ENCODE peak calls at places on chromosomes 7 and 10, in five cellular contexts. M is mesenchymal stem cell, W is H1, P is IMR-90, O is H9. B is an unnamed sample.

GRCh38 chr7:105773030-105773460 is 103.4 kb downstream of the ATXN7L1 start:
- DNase-seq in P (no peak), O (peak; percentile 57), M (no peak), W (no peak), B (no peak)

GRCh38 chr7:142874837-142875236 is 10.7 kb downstream of the TRPV6 start:
- DNase-seq in O (no peak), M (no peak), P (no peak), W (no peak), B (no peak)

GRCh38 chr10:132535065-132535651 is 2.4 kb upstream of the INPP5A start:
- DNase-seq in O (no peak), P (no peak), W (no peak), M (no peak), B (no peak)

GRCh38 chr7:106721816-106722785 is 61.1 kb upstream of the CCDC71L start:
- DNase-seq in W (no peak), M (peak; percentile 24), P (peak; percentile 56), O (no peak), B (peak; percentile 53)

GRCh38 chr7:12855036-12855435 is 167.6 kb downstream of the ARL4A start:
- DNase-seq in W (no peak), O (no peak), M (no peak), P (no peak), B (no peak)

GRCh38 chr7:101164071-101164840 is 1.1 kb downstream of the VGF start:
- DNase-seq in O (peak; percentile 82), P (peak; percentile 65), W (peak; percentile 85), M (peak; percentile 79), B (peak; percentile 75)

GRCh38 chr7:139505563-139505962 is 17.9 kb upstream of the CLEC2L start:
- DNase-seq in W (peak; percentile 81), P (no peak), M (peak; percentile 11), O (peak; percentile 82), B (peak; percentile 49)

GRCh38 chr7:65840446-65840845 is 32.4 kb upstream of the VKORC1L1 start:
- DNase-seq in O (peak; percentile 84), W (no peak), M (no peak), P (no peak), B (no peak)

GRCh38 chr7:33237034-33237433 is 107.7 kb downstream of the BBS9 start:
- DNase-seq in M (no peak), P (peak; percentile 6), O (no peak), W (no peak), B (no peak)

GRCh38 chr10:79047875-79048638 is 20.7 kb upstream of the ZMIZ1 start:
- DNase-seq in W (no peak), P (no peak), M (no peak), O (no peak), B (no peak)

GRCh38 chr10:49115796-49116508 is 630 bp upstream of the VSTM4 start:
- DNase-seq in P (no peak), W (no peak), O (peak; percentile 36), M (no peak), B (no peak)

GRCh38 chr10:120715214-120715613 is 135.9 kb upstream of the WDR11 start:
- DNase-seq in W (no peak), P (no peak), O (no peak), M (no peak), B (no peak)
- H3K27ac ChIP-seq in W (no peak overlapping the region), P (no peak overlapping the region), O (no peak overlapping the region), M (no peak overlapping the region), B (no peak overlapping the region)

DNA sequence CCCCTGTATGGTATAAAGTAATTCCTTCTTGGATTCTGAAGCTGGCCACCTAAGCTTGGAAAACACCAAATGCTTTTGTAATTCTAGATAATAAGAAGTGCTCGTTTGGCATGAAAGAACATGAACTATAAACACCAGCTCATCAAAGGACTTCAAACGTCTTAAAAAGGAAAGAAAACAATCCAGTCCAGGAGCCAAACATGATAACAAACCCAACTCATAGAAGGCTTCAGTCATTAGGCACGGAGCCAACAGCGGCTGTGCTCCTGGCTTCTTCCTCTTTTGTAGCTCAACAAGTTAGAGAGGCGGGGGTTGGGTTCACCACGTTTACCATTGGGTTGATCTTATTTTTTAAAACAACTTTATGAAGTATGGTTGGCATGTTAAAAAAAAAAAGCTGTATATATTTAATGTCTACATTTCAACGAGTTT is 56.4 kb upstream of the ECHDC3 start:
- DNase-seq in O (no peak), M (peak; percentile 50), W (no peak), P (peak; percentile 24), B (peak; percentile 46)
- H4K91ac ChIP-seq in O (no peak overlapping the region), M (no peak overlapping the region), W (no peak overlapping the region), P (no peak overlapping the region), B (no peak overlapping the region)

DNA sequence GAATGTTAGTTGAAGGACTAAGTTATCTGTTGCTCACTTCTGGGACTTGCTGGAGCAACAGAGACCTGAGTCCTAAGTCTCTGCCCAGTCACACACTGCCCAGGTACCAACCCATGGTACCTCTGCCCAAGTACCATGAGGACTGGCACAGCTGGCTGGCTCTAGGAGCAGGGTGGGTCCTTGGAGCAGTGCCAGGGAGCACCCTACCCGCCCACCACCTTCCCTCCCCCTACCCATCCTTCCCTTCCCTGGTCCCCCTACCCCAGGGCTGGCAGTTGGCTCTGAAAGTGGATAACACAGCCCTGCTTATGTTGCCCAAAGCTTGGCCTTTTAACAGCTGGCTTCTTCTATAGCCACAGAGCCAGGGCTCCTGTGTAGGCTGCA is 26.4 kb upstream of the PDCD4 start:
- DNase-seq in M (no peak), W (no peak), O (no peak), P (no peak), B (no peak)
- H3K9ac ChIP-seq in M (no peak overlapping the region), W (no peak overlapping the region), O (no peak overlapping the region), P (no peak overlapping the region), B (no peak overlapping the region)

GRCh38 chr7:55056577-55057480 is 38.0 kb downstream of the EGFR start:
- DNase-seq in P (no peak), O (no peak), W (no peak), M (no peak), B (peak; percentile 97)

GRCh38 chr7:55056068-55056467 is 37.3 kb downstream of the EGFR start:
- DNase-seq in P (no peak), W (no peak), O (no peak), M (no peak), B (peak; percentile 58)

GRCh38 chr7:55054758-55055157 is 35.9 kb downstream of the EGFR start:
- DNase-seq in O (no peak), W (no peak), P (no peak), M (no peak), B (no peak)

GRCh38 chr7:55054252-55054651 is 35.4 kb downstream of the EGFR start:
- DNase-seq in M (no peak), W (no peak), O (no peak), P (no peak), B (no peak)

GRCh38 chr7:55055479-55055878 is 36.7 kb downstream of the EGFR start:
- DNase-seq in O (no peak), W (no peak), P (peak; percentile 92), M (peak; percentile 87), B (peak; percentile 41)
- H3K27ac ChIP-seq in O (no peak overlapping the region), W (no peak overlapping the region), P (peak overlapping the region; percentile 60), M (no peak overlapping the region), B (no peak overlapping the region)

DNA sequence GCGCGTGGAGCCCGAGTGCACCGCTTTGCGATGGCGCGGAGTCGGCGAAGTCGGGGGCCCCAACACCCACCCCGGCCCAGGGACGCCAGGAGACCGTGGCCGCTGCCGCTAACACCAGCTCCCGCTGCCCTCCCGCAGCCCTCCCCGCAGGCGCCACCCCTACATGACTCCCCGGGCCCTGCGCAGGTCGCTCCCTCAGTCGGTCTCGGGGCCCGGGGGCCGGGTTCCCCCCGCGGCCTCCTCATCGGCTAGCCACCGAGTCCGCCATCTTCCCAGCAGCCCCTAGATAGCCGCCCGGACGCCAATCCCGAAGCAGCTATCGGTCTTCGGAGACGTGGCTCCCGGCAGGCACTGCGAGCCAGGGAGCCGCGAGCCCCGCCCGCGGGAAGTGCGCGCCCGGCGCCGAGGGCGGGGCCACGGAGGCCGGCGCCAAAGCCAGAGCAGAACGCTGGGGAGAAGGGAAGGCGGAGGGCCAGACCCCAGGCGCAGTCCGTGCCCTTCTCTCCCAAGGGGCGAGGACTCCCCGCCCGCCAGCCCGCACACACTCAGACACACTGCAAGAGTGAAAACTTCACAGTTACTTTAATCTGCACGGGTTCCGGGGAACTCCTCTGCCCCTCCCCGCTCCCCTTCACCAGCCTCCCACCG is at the start of gene FASTK:
- DNase-seq in O (peak; percentile 90), W (peak; percentile 88), M (peak; percentile 93), P (peak; percentile 88), B (peak; percentile 93)
- H4K91ac ChIP-seq in O (no peak within 1 kb of the TSS), W (peak within 1 kb of the TSS; percentile 92), M (peak within 1 kb of the TSS; percentile 95), P (peak within 1 kb of the TSS; percentile 92), B (peak within 1 kb of the TSS; percentile 87)

DNA sequence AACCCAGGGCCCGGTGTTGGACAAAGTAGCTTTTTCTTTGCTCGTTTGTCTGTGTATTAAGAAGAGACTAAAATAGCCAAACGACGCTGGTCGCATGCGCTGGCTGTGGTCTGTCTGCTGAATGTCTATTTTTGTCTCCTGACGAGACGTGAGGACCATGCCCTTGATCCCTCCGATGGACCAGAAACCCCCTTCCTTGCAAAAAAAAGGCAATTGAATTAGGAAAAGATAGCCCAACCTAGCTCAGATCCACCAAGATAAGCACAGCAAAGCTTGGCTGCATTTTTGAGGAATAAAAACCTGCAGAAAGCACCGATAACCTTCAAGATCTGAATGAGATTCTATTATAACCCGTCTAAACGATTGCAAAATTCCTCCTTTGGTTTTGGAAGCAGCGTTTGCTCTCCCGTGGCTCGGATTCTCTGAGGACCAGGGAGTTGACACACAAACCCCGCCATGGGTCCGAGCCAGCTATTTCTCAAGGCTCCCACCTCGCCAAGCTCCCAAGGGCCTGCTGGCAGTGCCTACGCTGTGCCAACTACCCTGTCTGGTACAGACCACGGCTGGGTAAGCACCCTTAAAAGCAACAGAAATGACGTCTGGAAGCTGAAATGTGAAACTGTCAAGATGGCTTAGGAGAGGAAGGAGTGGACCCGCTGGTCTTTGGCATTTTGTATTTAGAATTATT is 17.7 kb upstream of the TTYH3 start:
- DNase-seq in P (no peak), M (no peak), W (no peak), O (no peak), B (no peak)
- H3K9ac ChIP-seq in P (no peak overlapping the region), M (peak overlapping the region; percentile 50), W (no peak overlapping the region), O (no peak overlapping the region), B (no peak overlapping the region)

B was measured in trophoblast cell.